ENCODE peak calls at places on chromosomes 7 and 10, in seven cellular contexts. T is CD8-positive, alpha-beta memory T cell; R is activated CD4-positive, CD25-positive, alpha-beta regulatory T cell; Y is MG63; O is Right ventricle myocardium superior; D is Daoy; X is colonic mucosa. M is an unnamed sample.

GRCh38 chr7:31058122-31058521 is 6.0 kb downstream of the ADCYAP1R1 start:
- DNase-seq in T (no peak), R (no peak), Y (no peak), O (no peak), D (peak; percentile 88), X (no peak), M (no peak)

GRCh38 chr7:94088560-94088959 is 84.4 kb upstream of the BET1 start:
- DNase-seq in T (no peak), R (no peak), Y (no peak), O (no peak), D (no peak), X (no peak), M (no peak)

GRCh38 chr7:66556177-66556548 is 72.5 kb upstream of the KCTD7 start:
- DNase-seq in T (no peak), R (no peak), Y (no peak), O (peak; percentile 30), D (no peak), X (no peak), M (no peak)

GRCh38 chr7:133051066-133051465 is 30.8 kb downstream of the CHCHD3 start:
- DNase-seq in T (no peak), R (no peak), Y (peak; percentile 14), O (no peak), D (peak; percentile 32), X (no peak), M (no peak)

GRCh38 chr10:113045155-113046055 is 95.4 kb downstream of the TCF7L2 start:
- DNase-seq in T (no peak), R (no peak), Y (peak; percentile 78), O (no peak), D (peak; percentile 84), X (no peak), M (no peak)

GRCh38 chr10:29590598-29591415 is 44.0 kb downstream of the SVIL start:
- DNase-seq in T (no peak), R (no peak), Y (no peak), O (no peak), D (peak; percentile 43), X (peak; percentile 40), M (no peak)

GRCh38 chr7:35734001-35734483 is 39.1 kb upstream of the HERPUD2 start:
- DNase-seq in T (no peak), R (no peak), Y (no peak), O (no peak), D (no peak), X (no peak), M (no peak)

GRCh38 chr7:105691029-105691691 is 109.9 kb upstream of the EFCAB10 start:
- DNase-seq in T (peak; percentile 20), R (peak; percentile 11), Y (no peak), O (no peak), D (peak; percentile 44), X (no peak), M (peak; percentile 50)

GRCh38 chr7:133815677-133816210 is 311.4 kb upstream of the LRGUK start:
- DNase-seq in T (no peak), R (no peak), Y (no peak), O (no peak), D (no peak), X (no peak), M (no peak)

GRCh38 chr7:151244156-151244870 is 4.2 kb downstream of the SMARCD3 start:
- DNase-seq in T (peak; percentile 48), R (peak; percentile 27), Y (no peak), O (no peak), D (peak; percentile 74), X (peak; percentile 57), M (peak; percentile 48)

GRCh38 chr7:116522247-116522646 is 2.6 kb upstream of the CAV1 start:
- DNase-seq in T (no peak), R (no peak), Y (no peak), O (no peak), D (peak; percentile 94), X (no peak), M (no peak)

M was measured in activated T-helper 2 cell treated with anti-CD3 and anti-CD28 coated beads, Interferon-gamma antibody, Interleukin-2, Interleukin-4, amounts not matched to agents 10 μg/mL and 5 μg/mL and 100 μg/mL, durations not matched to agents 14 hours and 24 hours and 36 hours.